ENCODE peak calls at places on chromosomes 3 and 15, in ten cellular contexts. R is B cell, I is fibroblast of lung, G is left lung, Y is endothelial cell, Q is choroid plexus epithelial cell, B is AG09319, W is lung, N is AG04450, K is foreskin fibroblast. J is an unnamed sample.

GRCh38 chr3:39541917-39542329 is 74.4 kb downstream of the MOBP start:
- DNase-seq in G (no peak), I (peak), N (no peak), W (no peak), Y (no peak), Q (peak), R (no peak), K (peak), B (no peak), J (no peak)

GRCh38 chr3:197356275-197356674 is 57.9 kb upstream of the DLG1 start:
- DNase-seq in I (peak), Y (no peak), W (peak), B (no peak), N (no peak), R (no peak), G (no peak), K (no peak), Q (no peak), J (no peak)

GRCh38 chr3:22585504-22585903 is 617.6 kb upstream of the UBE2E2 start:
- DNase-seq in G (no peak), N (no peak), Q (peak), K (peak), I (peak), R (no peak), B (no peak), Y (no peak), W (no peak), J (no peak)

GRCh38 chr3:157351981-157352380 is 84.7 kb upstream of the PTX3 start:
- DNase-seq in W (no peak), R (no peak), G (no peak), Q (no peak), I (no peak), K (no peak), N (no peak), Y (no peak), B (no peak), J (no peak)

GRCh38 chr3:58497074-58497473 is 5.2 kb downstream of the KCTD6 start:
- DNase-seq in G (no peak), Y (no peak), I (peak), W (no peak), Q (peak), K (peak), B (no peak), R (no peak), N (no peak), J (no peak)

GRCh38 chr3:125043599-125044151 is 12.1 kb downstream of the HEG1 start:
- DNase-seq in G (no peak), Q (no peak), W (no peak), B (no peak), N (no peak), K (no peak), I (no peak), Y (no peak), R (no peak), J (no peak)

GRCh38 chr3:147159141-147159540 is 247.2 kb downstream of the ZIC4 start:
- DNase-seq in K (no peak), Q (peak), G (no peak), R (no peak), B (no peak), N (no peak), Y (no peak), W (no peak), I (no peak), J (no peak)

GRCh38 chr15:100537326-100537725 is 8.6 kb upstream of the CERS3 start:
- DNase-seq in W (no peak), R (peak), Q (no peak), N (no peak), G (no peak), Y (no peak), K (no peak), B (no peak), I (no peak), J (no peak)

GRCh38 chr3:169268942-169269460 is 394.5 kb downstream of the MECOM start:
- DNase-seq in G (no peak), W (no peak), N (no peak), Q (no peak), Y (no peak), R (no peak), B (no peak), K (no peak), I (no peak), J (no peak)

GRCh38 chr3:52636673-52637072 is 49.0 kb downstream of the PBRM1 start:
- DNase-seq in Q (no peak), B (no peak), R (no peak), G (peak), I (no peak), W (no peak), N (no peak), K (peak), Y (no peak), J (no peak)

GRCh38 chr3:7241584-7242302 is 380.8 kb downstream of the GRM7 start:
- DNase-seq in Y (no peak), R (no peak), W (no peak), N (no peak), I (no peak), K (no peak), G (no peak), Q (no peak), B (no peak), J (no peak)

GRCh38 chr3:22013641-22014040 is 262.6 kb upstream of the ZNF385D start:
- DNase-seq in Y (no peak), K (no peak), R (no peak), W (no peak), Q (no peak), N (no peak), B (no peak), G (no peak), I (no peak), J (no peak)

GRCh38 chr15:27449041-27449440 is 478.1 kb downstream of the GABRG3 start:
- DNase-seq in N (no peak), K (peak), I (peak), B (no peak), Q (peak), Y (no peak), G (no peak), W (no peak), R (no peak), J (no peak)

GRCh38 chr15:68305420-68305871 is 27.9 kb downstream of the FEM1B start:
- DNase-seq in I (no peak), W (peak), B (no peak), Q (no peak), N (no peak), R (no peak), K (no peak), G (no peak), Y (no peak), J (no peak)

GRCh38 chr15:70530503-70530902 is 232.9 kb downstream of the UACA start:
- DNase-seq in R (no peak), N (no peak), B (no peak), G (no peak), K (no peak), Q (no peak), Y (no peak), W (no peak), I (no peak), J (no peak)

GRCh38 chr3:90145094-90145810 is 1037.8 kb downstream of the EPHA3 start:
- DNase-seq in Q (peak), R (no peak), G (no peak), I (no peak), N (no peak), W (no peak), K (peak), B (no peak), Y (no peak), J (no peak)

GRCh38 chr3:110815008-110815583 is 256.5 kb upstream of the NECTIN3 start:
- DNase-seq in B (peak), Y (no peak), R (no peak), G (no peak), W (no peak), Q (peak), K (peak), N (peak), I (peak), J (no peak)

GRCh38 chr3:56133423-56133822 is 334.8 kb downstream of the ERC2 start:
- DNase-seq in B (no peak), N (no peak), I (peak), Y (no peak), K (peak), G (no peak), Q (peak), W (no peak), R (no peak), J (peak)

GRCh38 chr15:51312754-51313390 is 25.5 kb downstream of the CYP19A1 start:
- DNase-seq in W (no peak), B (no peak), R (no peak), K (peak), Y (no peak), G (no peak), I (no peak), Q (no peak), N (no peak), J (no peak)

GRCh38 chr3:188205992-188206416 is 52.0 kb downstream of the LPP start:
- DNase-seq in I (no peak), R (no peak), N (no peak), K (no peak), Y (peak), Q (no peak), W (no peak), B (no peak), G (no peak), J (no peak)

GRCh38 chr3:7309707-7310106 is 448.8 kb downstream of the GRM7 start:
- DNase-seq in G (peak), I (peak), Y (no peak), Q (peak), R (no peak), N (no peak), B (no peak), K (no peak), W (peak), J (no peak)

GRCh38 chr15:101092186-101092866 is 159.5 kb downstream of the CHSY1 start:
- DNase-seq in I (peak), G (no peak), R (no peak), B (no peak), W (no peak), N (no peak), Q (peak), K (peak), Y (no peak), J (no peak)

GRCh38 chr3:16917256-16917935 is 32.6 kb downstream of the PLCL2 start:
- DNase-seq in I (no peak), W (no peak), R (no peak), Q (no peak), G (no peak), B (no peak), N (no peak), K (peak), Y (no peak), J (no peak)

GRCh38 chr3:140726061-140726460 is 48.2 kb downstream of the TRIM42 start:
- DNase-seq in K (no peak), B (no peak), I (no peak), R (no peak), G (no peak), Y (no peak), W (no peak), Q (no peak), N (no peak), J (no peak)

GRCh38 chr3:188262913-188263683 is 109.1 kb downstream of the LPP start:
- DNase-seq in K (peak), I (peak), W (no peak), N (no peak), Y (no peak), G (no peak), B (no peak), R (no peak), Q (peak), J (no peak)

GRCh38 chr3:48820626-48821324 is 26.9 kb downstream of the PRKAR2A start:
- DNase-seq in Q (peak), W (no peak), Y (no peak), R (no peak), G (no peak), K (peak), N (peak), B (no peak), I (peak), J (no peak)

GRCh38 chr15:73630796-73631471 is 2.3 kb downstream of the NPTN start:
- DNase-seq in G (no peak), W (no peak), R (no peak), Q (peak), B (no peak), Y (no peak), N (no peak), K (no peak), I (no peak), J (no peak)

GRCh38 chr3:134161817-134162396 is 88.8 kb downstream of the RYK start:
- DNase-seq in I (no peak), B (no peak), N (no peak), W (no peak), Q (no peak), G (no peak), K (no peak), R (no peak), Y (peak), J (no peak)

GRCh38 chr3:19866751-19867347 is 67.2 kb downstream of the EFHB start:
- DNase-seq in W (no peak), B (peak), K (peak), Y (peak), N (no peak), I (peak), Q (peak), G (no peak), R (no peak), J (peak)

GRCh38 chr15:65525622-65526021 is 4.6 kb upstream of the HACD3 start:
- DNase-seq in W (no peak), B (no peak), G (no peak), N (no peak), R (no peak), Q (peak), K (peak), I (no peak), Y (no peak), J (no peak)

GRCh38 chr3:47010050-47010712 is 30.7 kb downstream of the NBEAL2 start:
- DNase-seq in W (no peak), G (peak), K (no peak), B (no peak), I (no peak), Q (no peak), N (no peak), R (peak), Y (peak), J (no peak)

GRCh38 chr3:122858373-122858772 is 63.5 kb downstream of the SLC49A4 start:
- DNase-seq in Y (no peak), N (no peak), R (no peak), G (no peak), I (peak), B (no peak), W (no peak), K (peak), Q (peak), J (no peak)
- TF ChIP-seq CTCF in Y (no peak), N (peak), R (no peak), G (no peak), I (peak), B (peak), W (peak), K (peak), Q (peak), J (no peak)

GRCh38 chr15:66860844-66861243 is 158.8 kb downstream of the SMAD6 start:
- DNase-seq in R (no peak), B (no peak), G (no peak), K (no peak), N (no peak), Q (no peak), I (no peak), Y (no peak), W (no peak), J (no peak)

GRCh38 chr15:66858423-66859207 is 156.6 kb downstream of the SMAD6 start:
- DNase-seq in K (no peak), I (no peak), W (no peak), N (no peak), Q (no peak), B (no peak), G (no peak), Y (no peak), R (no peak), J (no peak)

GRCh38 chr15:66859688-66860253 is 157.7 kb downstream of the SMAD6 start:
- DNase-seq in Q (no peak), G (no peak), K (no peak), R (no peak), I (no peak), Y (no peak), W (no peak), B (no peak), N (no peak), J (no peak)

GRCh38 chr15:66855039-66855438 is 153.0 kb downstream of the SMAD6 start:
- DNase-seq in K (no peak), Y (no peak), G (no peak), N (no peak), R (no peak), W (no peak), Q (no peak), I (no peak), B (no peak), J (no peak)

GRCh38 chr15:66857694-66858093 is 155.7 kb downstream of the SMAD6 start:
- DNase-seq in B (no peak), W (no peak), Y (no peak), N (no peak), I (no peak), R (no peak), Q (no peak), K (no peak), G (no peak), J (no peak)
- TF ChIP-seq CTCF in B (no peak), W (no peak), Y (no peak), N (no peak), I (no peak), R (no peak), Q (no peak), K (no peak), G (no peak), J (no peak)

DNA sequence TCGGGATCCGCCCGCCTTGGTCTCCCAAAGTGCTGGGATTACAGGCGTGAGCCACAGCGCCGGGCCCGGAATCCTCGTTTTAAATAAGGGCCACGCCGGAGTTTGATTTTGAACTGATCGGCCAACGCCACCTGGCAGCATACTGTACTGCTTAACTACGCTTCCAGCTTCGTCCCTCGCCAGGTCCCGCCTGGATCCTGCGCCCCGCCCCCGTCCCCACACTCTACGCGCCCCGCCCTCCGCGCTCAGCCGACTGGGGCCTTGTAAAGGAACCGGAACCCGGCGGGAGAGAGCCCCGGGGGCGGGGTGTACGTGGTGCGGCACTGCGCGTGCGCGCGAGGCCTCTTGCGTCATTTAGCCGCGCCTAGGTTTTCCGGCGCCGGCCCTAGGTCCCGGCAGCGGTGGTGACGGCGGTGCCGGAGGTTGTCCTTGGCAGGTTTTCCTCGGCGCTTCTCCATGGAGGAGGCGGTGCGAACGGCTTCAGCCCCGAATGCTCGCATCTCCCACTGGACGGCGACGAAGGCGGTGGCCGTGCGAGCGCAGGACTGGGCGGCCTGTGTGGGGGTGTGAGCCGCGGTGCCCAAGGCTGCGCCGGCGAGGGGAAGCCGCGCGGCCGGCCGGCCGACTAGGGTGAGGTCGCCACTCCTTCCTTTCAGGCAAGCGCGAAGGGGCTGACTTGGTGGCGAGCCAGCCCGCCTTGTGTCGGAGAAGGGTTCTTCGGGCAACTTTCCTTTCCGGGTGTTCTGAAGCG is at the start of gene NIPA2:
- DNase-seq in G (peak), Q (peak), K (peak), W (peak), I (peak), Y (peak), R (peak), B (peak), N (peak), J (peak)
- TF ChIP-seq CTCF in G (no peak), Q (no peak), K (no peak), W (no peak), I (no peak), Y (no peak), R (no peak), B (no peak), N (no peak), J (no peak)

GRCh38 chr15:58056015-58056414 is 9.5 kb downstream of the ALDH1A2 start:
- DNase-seq in Q (no peak), K (no peak), R (no peak), I (no peak), N (no peak), B (no peak), W (no peak), Y (no peak), G (no peak), J (no peak)
- TF ChIP-seq CTCF in Q (peak), K (peak), R (no peak), I (no peak), N (peak), B (no peak), W (no peak), Y (peak), G (no peak), J (no peak)

GRCh38 chr15:66798426-66799061 is 96.5 kb downstream of the SMAD6 start:
- DNase-seq in K (peak), W (no peak), B (no peak), I (peak), R (no peak), Y (no peak), Q (peak), N (no peak), G (no peak), J (no peak)

GRCh38 chr15:66797921-66798320 is 95.9 kb downstream of the SMAD6 start:
- DNase-seq in R (no peak), K (peak), N (no peak), G (no peak), B (no peak), I (no peak), Q (no peak), W (no peak), Y (no peak), J (no peak)

GRCh38 chr15:66795851-66796250 is 93.8 kb downstream of the SMAD6 start:
- DNase-seq in R (no peak), G (no peak), K (no peak), Y (no peak), W (no peak), B (no peak), Q (no peak), N (no peak), I (no peak), J (no peak)

GRCh38 chr15:66799242-66799641 is 97.2 kb downstream of the SMAD6 start:
- DNase-seq in Q (no peak), Y (no peak), G (no peak), R (no peak), I (no peak), B (no peak), N (no peak), K (no peak), W (no peak), J (no peak)

GRCh38 chr15:66796343-66796742 is 94.3 kb downstream of the SMAD6 start:
- DNase-seq in N (no peak), R (no peak), B (no peak), G (no peak), Y (no peak), W (no peak), Q (no peak), I (no peak), K (no peak), J (no peak)
- TF ChIP-seq CTCF in N (no peak), R (no peak), B (no peak), G (no peak), Y (no peak), W (no peak), Q (no peak), I (no peak), K (no peak), J (no peak)

GRCh38 chr15:72375846-72376581 is at the start of gene HEXA:
- DNase-seq in B (peak), K (peak), N (peak), Y (peak), G (peak), W (peak), Q (peak), R (peak), I (peak), J (peak)
- TF ChIP-seq CTCF in B (no peak), K (no peak), N (no peak), Y (no peak), G (no peak), W (no peak), Q (no peak), R (no peak), I (no peak), J (no peak)

GRCh38 chr3:189305412-189305811 is 133.6 kb downstream of the TPRG1 start:
- DNase-seq in G (no peak), Q (no peak), Y (no peak), R (no peak), B (no peak), W (no peak), N (no peak), K (no peak), I (no peak), J (no peak)
- TF ChIP-seq CTCF in G (no peak), Q (no peak), Y (no peak), R (no peak), B (no peak), W (no peak), N (no peak), K (no peak), I (no peak), J (no peak)

DNA sequence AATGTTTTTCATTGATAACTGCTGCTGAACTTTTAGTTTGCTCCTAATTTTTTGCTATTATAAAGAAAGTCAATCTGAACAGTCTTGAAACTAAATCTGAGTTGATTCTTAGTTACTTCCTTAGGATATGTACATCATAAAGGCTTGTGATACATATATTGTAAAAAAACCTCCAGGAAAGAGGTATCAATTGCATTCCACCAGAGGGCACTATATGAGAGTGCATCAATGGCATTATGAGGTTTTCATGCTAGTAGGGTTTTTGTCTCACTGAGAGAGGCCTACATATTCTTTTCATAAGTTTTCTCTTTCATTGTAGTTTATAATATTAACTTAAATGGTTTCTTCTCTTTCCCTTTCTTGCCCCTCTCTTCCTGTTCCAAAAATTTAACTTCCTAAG is 46.9 kb downstream of the PIK3R4 start:
- DNase-seq in R (no peak), G (no peak), Q (peak), B (no peak), Y (no peak), K (peak), I (peak), W (no peak), N (no peak), J (no peak)
- TF ChIP-seq CTCF in R (peak), G (no peak), Q (peak), B (peak), Y (peak), K (peak), I (peak), W (no peak), N (peak), J (peak)

GRCh38 chr15:25783607-25784131 is 79.5 kb downstream of the ATP10A start:
- DNase-seq in N (no peak), Y (peak), Q (no peak), I (peak), G (no peak), R (no peak), K (peak), W (no peak), B (no peak), J (no peak)
- TF ChIP-seq CTCF in N (peak), Y (peak), Q (peak), I (peak), G (no peak), R (no peak), K (peak), W (no peak), B (peak), J (peak)

J was measured in AG04449.